ENCODE peak calls at places on chromosomes 12 and 14, in nine cellular contexts. One of them, this sample, is unnamed.

GRCh38 chr14:20848316-20848954 is 42.8 kb upstream of the RNASE3 start:
- DNase-seq in CD4-positive, alpha-beta memory T cell: no peak
- DNase-seq in A172: peak; percentile 51
- DNase-seq in stimulated activated CD8-positive, alpha-beta memory T cell treated with anti-CD3 and anti-CD28 coated beads, Interleukin-12 subunit alpha, Interleukin-12 subunit beta, amount 100 ng/mL, for 4 hours: no peak
- DNase-seq in GM23248: peak; percentile 77
- DNase-seq in C1 segment of cervical spinal cord: peak; percentile 12
- DNase-seq in activated CD4-positive, alpha-beta T cell treated with anti-CD3 and anti-CD28 coated beads, Interleukin-2, amount 10 ng/mL, durations not matched to agents 7 days and 5 days: no peak
- DNase-seq in glomerular endothelial cell: no peak
- DNase-seq in stimulated activated CD4-positive, alpha-beta T cell treated with anti-CD3 and anti-CD28 coated beads, Interleukin-2, amount 100 ng/mL, for 48 hours: no peak
- DNase-seq in this sample: peak; percentile 47

GRCh38 chr14:69985456-69985855 is 106.2 kb downstream of the SMOC1 start:
- DNase-seq in CD4-positive, alpha-beta memory T cell: no peak
- DNase-seq in A172: no peak
- DNase-seq in stimulated activated CD8-positive, alpha-beta memory T cell treated with anti-CD3 and anti-CD28 coated beads, Interleukin-12 subunit alpha, Interleukin-12 subunit beta, amount 100 ng/mL, for 4 hours: no peak
- DNase-seq in GM23248: peak; percentile 69
- DNase-seq in C1 segment of cervical spinal cord: no peak
- DNase-seq in activated CD4-positive, alpha-beta T cell treated with anti-CD3 and anti-CD28 coated beads, Interleukin-2, amount 10 ng/mL, durations not matched to agents 7 days and 5 days: no peak
- DNase-seq in glomerular endothelial cell: no peak
- DNase-seq in stimulated activated CD4-positive, alpha-beta T cell treated with anti-CD3 and anti-CD28 coated beads, Interleukin-2, amount 100 ng/mL, for 48 hours: no peak
- DNase-seq in this sample: no peak

GRCh38 chr12:126512916-126513913 is 1448.0 kb downstream of the AACS start:
- DNase-seq in CD4-positive, alpha-beta memory T cell: no peak
- DNase-seq in A172: no peak
- DNase-seq in stimulated activated CD8-positive, alpha-beta memory T cell treated with anti-CD3 and anti-CD28 coated beads, Interleukin-12 subunit alpha, Interleukin-12 subunit beta, amount 100 ng/mL, for 4 hours: no peak
- DNase-seq in GM23248: no peak
- DNase-seq in C1 segment of cervical spinal cord: no peak
- DNase-seq in activated CD4-positive, alpha-beta T cell treated with anti-CD3 and anti-CD28 coated beads, Interleukin-2, amount 10 ng/mL, durations not matched to agents 7 days and 5 days: no peak
- DNase-seq in glomerular endothelial cell: no peak
- DNase-seq in stimulated activated CD4-positive, alpha-beta T cell treated with anti-CD3 and anti-CD28 coated beads, Interleukin-2, amount 100 ng/mL, for 48 hours: no peak
- DNase-seq in this sample: no peak

GRCh38 chr12:18990866-18991265 is 138.7 kb upstream of the PLEKHA5 start:
- DNase-seq in CD4-positive, alpha-beta memory T cell: no peak
- DNase-seq in A172: no peak
- DNase-seq in stimulated activated CD8-positive, alpha-beta memory T cell treated with anti-CD3 and anti-CD28 coated beads, Interleukin-12 subunit alpha, Interleukin-12 subunit beta, amount 100 ng/mL, for 4 hours: no peak
- DNase-seq in GM23248: no peak
- DNase-seq in C1 segment of cervical spinal cord: no peak
- DNase-seq in activated CD4-positive, alpha-beta T cell treated with anti-CD3 and anti-CD28 coated beads, Interleukin-2, amount 10 ng/mL, durations not matched to agents 7 days and 5 days: no peak
- DNase-seq in glomerular endothelial cell: no peak
- DNase-seq in stimulated activated CD4-positive, alpha-beta T cell treated with anti-CD3 and anti-CD28 coated beads, Interleukin-2, amount 100 ng/mL, for 48 hours: no peak
- DNase-seq in this sample: no peak

GRCh38 chr14:104552738-104553125 is 26.8 kb upstream of the C14orf180 start:
- DNase-seq in CD4-positive, alpha-beta memory T cell: no peak
- DNase-seq in A172: no peak
- DNase-seq in stimulated activated CD8-positive, alpha-beta memory T cell treated with anti-CD3 and anti-CD28 coated beads, Interleukin-12 subunit alpha, Interleukin-12 subunit beta, amount 100 ng/mL, for 4 hours: no peak
- DNase-seq in GM23248: no peak
- DNase-seq in C1 segment of cervical spinal cord: no peak
- DNase-seq in activated CD4-positive, alpha-beta T cell treated with anti-CD3 and anti-CD28 coated beads, Interleukin-2, amount 10 ng/mL, durations not matched to agents 7 days and 5 days: no peak
- DNase-seq in glomerular endothelial cell: no peak
- DNase-seq in stimulated activated CD4-positive, alpha-beta T cell treated with anti-CD3 and anti-CD28 coated beads, Interleukin-2, amount 100 ng/mL, for 48 hours: no peak
- DNase-seq in this sample: no peak

GRCh38 chr12:94227066-94227465 is 78.7 kb downstream of the PLXNC1 start:
- DNase-seq in CD4-positive, alpha-beta memory T cell: no peak
- DNase-seq in A172: no peak
- DNase-seq in stimulated activated CD8-positive, alpha-beta memory T cell treated with anti-CD3 and anti-CD28 coated beads, Interleukin-12 subunit alpha, Interleukin-12 subunit beta, amount 100 ng/mL, for 4 hours: no peak
- DNase-seq in GM23248: no peak
- DNase-seq in C1 segment of cervical spinal cord: no peak
- DNase-seq in activated CD4-positive, alpha-beta T cell treated with anti-CD3 and anti-CD28 coated beads, Interleukin-2, amount 10 ng/mL, durations not matched to agents 7 days and 5 days: no peak
- DNase-seq in glomerular endothelial cell: no peak
- DNase-seq in stimulated activated CD4-positive, alpha-beta T cell treated with anti-CD3 and anti-CD28 coated beads, Interleukin-2, amount 100 ng/mL, for 48 hours: no peak
- DNase-seq in this sample: no peak

GRCh38 chr14:50668008-50668851 is at the start of gene SAV1:
- DNase-seq in CD4-positive, alpha-beta memory T cell: peak; percentile 48
- DNase-seq in A172: peak; percentile 74
- DNase-seq in stimulated activated CD8-positive, alpha-beta memory T cell treated with anti-CD3 and anti-CD28 coated beads, Interleukin-12 subunit alpha, Interleukin-12 subunit beta, amount 100 ng/mL, for 4 hours: peak; percentile 23
- DNase-seq in GM23248: peak; percentile 91
- DNase-seq in C1 segment of cervical spinal cord: peak; percentile 82
- DNase-seq in activated CD4-positive, alpha-beta T cell treated with anti-CD3 and anti-CD28 coated beads, Interleukin-2, amount 10 ng/mL, durations not matched to agents 7 days and 5 days: peak; percentile 35
- DNase-seq in glomerular endothelial cell: no peak
- DNase-seq in stimulated activated CD4-positive, alpha-beta T cell treated with anti-CD3 and anti-CD28 coated beads, Interleukin-2, amount 100 ng/mL, for 48 hours: peak; percentile 47
- DNase-seq in this sample: peak; percentile 80

GRCh38 chr14:35292770-35293561 is 784 bp downstream of the PSMA6 start:
- DNase-seq in CD4-positive, alpha-beta memory T cell: no peak
- DNase-seq in A172: no peak
- DNase-seq in stimulated activated CD8-positive, alpha-beta memory T cell treated with anti-CD3 and anti-CD28 coated beads, Interleukin-12 subunit alpha, Interleukin-12 subunit beta, amount 100 ng/mL, for 4 hours: no peak
- DNase-seq in GM23248: peak; percentile 48
- DNase-seq in C1 segment of cervical spinal cord: no peak
- DNase-seq in activated CD4-positive, alpha-beta T cell treated with anti-CD3 and anti-CD28 coated beads, Interleukin-2, amount 10 ng/mL, durations not matched to agents 7 days and 5 days: no peak
- DNase-seq in glomerular endothelial cell: no peak
- DNase-seq in stimulated activated CD4-positive, alpha-beta T cell treated with anti-CD3 and anti-CD28 coated beads, Interleukin-2, amount 100 ng/mL, for 48 hours: no peak
- DNase-seq in this sample: no peak

GRCh38 chr12:2161478-2161877 is 108.7 kb downstream of the CACNA1C start:
- DNase-seq in CD4-positive, alpha-beta memory T cell: no peak
- DNase-seq in A172: no peak
- DNase-seq in stimulated activated CD8-positive, alpha-beta memory T cell treated with anti-CD3 and anti-CD28 coated beads, Interleukin-12 subunit alpha, Interleukin-12 subunit beta, amount 100 ng/mL, for 4 hours: no peak
- DNase-seq in GM23248: peak; percentile 33
- DNase-seq in C1 segment of cervical spinal cord: no peak
- DNase-seq in activated CD4-positive, alpha-beta T cell treated with anti-CD3 and anti-CD28 coated beads, Interleukin-2, amount 10 ng/mL, durations not matched to agents 7 days and 5 days: no peak
- DNase-seq in glomerular endothelial cell: no peak
- DNase-seq in stimulated activated CD4-positive, alpha-beta T cell treated with anti-CD3 and anti-CD28 coated beads, Interleukin-2, amount 100 ng/mL, for 48 hours: no peak
- DNase-seq in this sample: no peak

GRCh38 chr14:79369359-79370332 is 841.7 kb downstream of the DIO2 start:
- DNase-seq in CD4-positive, alpha-beta memory T cell: no peak
- DNase-seq in A172: peak; percentile 93
- DNase-seq in stimulated activated CD8-positive, alpha-beta memory T cell treated with anti-CD3 and anti-CD28 coated beads, Interleukin-12 subunit alpha, Interleukin-12 subunit beta, amount 100 ng/mL, for 4 hours: no peak
- DNase-seq in GM23248: peak; percentile 56
- DNase-seq in C1 segment of cervical spinal cord: no peak
- DNase-seq in activated CD4-positive, alpha-beta T cell treated with anti-CD3 and anti-CD28 coated beads, Interleukin-2, amount 10 ng/mL, durations not matched to agents 7 days and 5 days: no peak
- DNase-seq in glomerular endothelial cell: peak; percentile 64
- DNase-seq in stimulated activated CD4-positive, alpha-beta T cell treated with anti-CD3 and anti-CD28 coated beads, Interleukin-2, amount 100 ng/mL, for 48 hours: no peak
- DNase-seq in this sample: no peak

GRCh38 chr14:101905614-101906013 is 58.8 kb upstream of the DYNC1H1 start:
- DNase-seq in CD4-positive, alpha-beta memory T cell: no peak
- DNase-seq in A172: no peak
- DNase-seq in stimulated activated CD8-positive, alpha-beta memory T cell treated with anti-CD3 and anti-CD28 coated beads, Interleukin-12 subunit alpha, Interleukin-12 subunit beta, amount 100 ng/mL, for 4 hours: no peak
- DNase-seq in GM23248: no peak
- DNase-seq in C1 segment of cervical spinal cord: no peak
- DNase-seq in activated CD4-positive, alpha-beta T cell treated with anti-CD3 and anti-CD28 coated beads, Interleukin-2, amount 10 ng/mL, durations not matched to agents 7 days and 5 days: no peak
- DNase-seq in glomerular endothelial cell: no peak
- DNase-seq in stimulated activated CD4-positive, alpha-beta T cell treated with anti-CD3 and anti-CD28 coated beads, Interleukin-2, amount 100 ng/mL, for 48 hours: no peak
- DNase-seq in this sample: no peak

GRCh38 chr14:56810341-56810740 is at the start of gene OTX2:
- DNase-seq in CD4-positive, alpha-beta memory T cell: no peak
- DNase-seq in A172: no peak
- DNase-seq in stimulated activated CD8-positive, alpha-beta memory T cell treated with anti-CD3 and anti-CD28 coated beads, Interleukin-12 subunit alpha, Interleukin-12 subunit beta, amount 100 ng/mL, for 4 hours: no peak
- DNase-seq in GM23248: no peak
- DNase-seq in C1 segment of cervical spinal cord: no peak
- DNase-seq in activated CD4-positive, alpha-beta T cell treated with anti-CD3 and anti-CD28 coated beads, Interleukin-2, amount 10 ng/mL, durations not matched to agents 7 days and 5 days: no peak
- DNase-seq in glomerular endothelial cell: no peak
- DNase-seq in stimulated activated CD4-positive, alpha-beta T cell treated with anti-CD3 and anti-CD28 coated beads, Interleukin-2, amount 100 ng/mL, for 48 hours: no peak
- DNase-seq in this sample: no peak

GRCh38 chr12:12608557-12608957 is 3.1 kb upstream of the CREBL2 start:
- DNase-seq in CD4-positive, alpha-beta memory T cell: no peak
- DNase-seq in A172: no peak
- DNase-seq in stimulated activated CD8-positive, alpha-beta memory T cell treated with anti-CD3 and anti-CD28 coated beads, Interleukin-12 subunit alpha, Interleukin-12 subunit beta, amount 100 ng/mL, for 4 hours: no peak
- DNase-seq in GM23248: no peak
- DNase-seq in C1 segment of cervical spinal cord: no peak
- DNase-seq in activated CD4-positive, alpha-beta T cell treated with anti-CD3 and anti-CD28 coated beads, Interleukin-2, amount 10 ng/mL, durations not matched to agents 7 days and 5 days: peak; percentile 16
- DNase-seq in glomerular endothelial cell: no peak
- DNase-seq in stimulated activated CD4-positive, alpha-beta T cell treated with anti-CD3 and anti-CD28 coated beads, Interleukin-2, amount 100 ng/mL, for 48 hours: no peak
- DNase-seq in this sample: no peak

GRCh38 chr14:31835049-31835448 is 242.1 kb upstream of the ARHGAP5 start:
- DNase-seq in CD4-positive, alpha-beta memory T cell: no peak
- DNase-seq in A172: no peak
- DNase-seq in stimulated activated CD8-positive, alpha-beta memory T cell treated with anti-CD3 and anti-CD28 coated beads, Interleukin-12 subunit alpha, Interleukin-12 subunit beta, amount 100 ng/mL, for 4 hours: no peak
- DNase-seq in GM23248: peak; percentile 25
- DNase-seq in C1 segment of cervical spinal cord: no peak
- DNase-seq in activated CD4-positive, alpha-beta T cell treated with anti-CD3 and anti-CD28 coated beads, Interleukin-2, amount 10 ng/mL, durations not matched to agents 7 days and 5 days: no peak
- DNase-seq in glomerular endothelial cell: no peak
- DNase-seq in stimulated activated CD4-positive, alpha-beta T cell treated with anti-CD3 and anti-CD28 coated beads, Interleukin-2, amount 100 ng/mL, for 48 hours: no peak
- DNase-seq in this sample: no peak

GRCh38 chr14:81246561-81247270 is 26.0 kb upstream of the GTF2A1 start:
- DNase-seq in CD4-positive, alpha-beta memory T cell: no peak
- DNase-seq in A172: no peak
- DNase-seq in stimulated activated CD8-positive, alpha-beta memory T cell treated with anti-CD3 and anti-CD28 coated beads, Interleukin-12 subunit alpha, Interleukin-12 subunit beta, amount 100 ng/mL, for 4 hours: no peak
- DNase-seq in GM23248: peak; percentile 81
- DNase-seq in C1 segment of cervical spinal cord: no peak
- DNase-seq in activated CD4-positive, alpha-beta T cell treated with anti-CD3 and anti-CD28 coated beads, Interleukin-2, amount 10 ng/mL, durations not matched to agents 7 days and 5 days: no peak
- DNase-seq in glomerular endothelial cell: no peak
- DNase-seq in stimulated activated CD4-positive, alpha-beta T cell treated with anti-CD3 and anti-CD28 coated beads, Interleukin-2, amount 100 ng/mL, for 48 hours: no peak
- DNase-seq in this sample: no peak

GRCh38 chr12:42786400-42786799 is 196.9 kb upstream of the PRICKLE1 start:
- DNase-seq in CD4-positive, alpha-beta memory T cell: no peak
- DNase-seq in A172: no peak
- DNase-seq in stimulated activated CD8-positive, alpha-beta memory T cell treated with anti-CD3 and anti-CD28 coated beads, Interleukin-12 subunit alpha, Interleukin-12 subunit beta, amount 100 ng/mL, for 4 hours: no peak
- DNase-seq in GM23248: peak; percentile 44
- DNase-seq in C1 segment of cervical spinal cord: no peak
- DNase-seq in activated CD4-positive, alpha-beta T cell treated with anti-CD3 and anti-CD28 coated beads, Interleukin-2, amount 10 ng/mL, durations not matched to agents 7 days and 5 days: no peak
- DNase-seq in glomerular endothelial cell: no peak
- DNase-seq in stimulated activated CD4-positive, alpha-beta T cell treated with anti-CD3 and anti-CD28 coated beads, Interleukin-2, amount 100 ng/mL, for 48 hours: no peak
- DNase-seq in this sample: no peak

GRCh38 chr14:33343016-33343415 is 404.3 kb downstream of the NPAS3 start:
- DNase-seq in CD4-positive, alpha-beta memory T cell: no peak
- DNase-seq in A172: peak; percentile 4
- DNase-seq in stimulated activated CD8-positive, alpha-beta memory T cell treated with anti-CD3 and anti-CD28 coated beads, Interleukin-12 subunit alpha, Interleukin-12 subunit beta, amount 100 ng/mL, for 4 hours: no peak
- DNase-seq in GM23248: peak; percentile 38
- DNase-seq in C1 segment of cervical spinal cord: no peak
- DNase-seq in activated CD4-positive, alpha-beta T cell treated with anti-CD3 and anti-CD28 coated beads, Interleukin-2, amount 10 ng/mL, durations not matched to agents 7 days and 5 days: no peak
- DNase-seq in glomerular endothelial cell: no peak
- DNase-seq in stimulated activated CD4-positive, alpha-beta T cell treated with anti-CD3 and anti-CD28 coated beads, Interleukin-2, amount 100 ng/mL, for 48 hours: no peak
- DNase-seq in this sample: no peak

GRCh38 chr14:104586832-104587620 is 7.5 kb downstream of the C14orf180 start:
- DNase-seq in CD4-positive, alpha-beta memory T cell: no peak
- DNase-seq in A172: no peak
- DNase-seq in stimulated activated CD8-positive, alpha-beta memory T cell treated with anti-CD3 and anti-CD28 coated beads, Interleukin-12 subunit alpha, Interleukin-12 subunit beta, amount 100 ng/mL, for 4 hours: no peak
- DNase-seq in GM23248: peak; percentile 39
- DNase-seq in C1 segment of cervical spinal cord: no peak
- DNase-seq in activated CD4-positive, alpha-beta T cell treated with anti-CD3 and anti-CD28 coated beads, Interleukin-2, amount 10 ng/mL, durations not matched to agents 7 days and 5 days: no peak
- DNase-seq in glomerular endothelial cell: no peak
- DNase-seq in stimulated activated CD4-positive, alpha-beta T cell treated with anti-CD3 and anti-CD28 coated beads, Interleukin-2, amount 100 ng/mL, for 48 hours: no peak
- DNase-seq in this sample: peak; percentile 83

GRCh38 chr14:67240168-67240932 is 885 bp upstream of the PALS1 start:
- DNase-seq in CD4-positive, alpha-beta memory T cell: no peak
- DNase-seq in A172: no peak
- DNase-seq in stimulated activated CD8-positive, alpha-beta memory T cell treated with anti-CD3 and anti-CD28 coated beads, Interleukin-12 subunit alpha, Interleukin-12 subunit beta, amount 100 ng/mL, for 4 hours: no peak
- DNase-seq in GM23248: peak; percentile 72
- DNase-seq in C1 segment of cervical spinal cord: peak; percentile 57
- DNase-seq in activated CD4-positive, alpha-beta T cell treated with anti-CD3 and anti-CD28 coated beads, Interleukin-2, amount 10 ng/mL, durations not matched to agents 7 days and 5 days: peak; percentile 36
- DNase-seq in glomerular endothelial cell: no peak
- DNase-seq in stimulated activated CD4-positive, alpha-beta T cell treated with anti-CD3 and anti-CD28 coated beads, Interleukin-2, amount 100 ng/mL, for 48 hours: peak; percentile 25
- DNase-seq in this sample: peak; percentile 76

GRCh38 chr14:61147369-61147897 is 133.7 kb downstream of the TMEM30B start:
- DNase-seq in CD4-positive, alpha-beta memory T cell: no peak
- DNase-seq in A172: peak; percentile 49
- DNase-seq in stimulated activated CD8-positive, alpha-beta memory T cell treated with anti-CD3 and anti-CD28 coated beads, Interleukin-12 subunit alpha, Interleukin-12 subunit beta, amount 100 ng/mL, for 4 hours: no peak
- DNase-seq in GM23248: no peak
- DNase-seq in C1 segment of cervical spinal cord: no peak
- DNase-seq in activated CD4-positive, alpha-beta T cell treated with anti-CD3 and anti-CD28 coated beads, Interleukin-2, amount 10 ng/mL, durations not matched to agents 7 days and 5 days: no peak
- DNase-seq in glomerular endothelial cell: no peak
- DNase-seq in stimulated activated CD4-positive, alpha-beta T cell treated with anti-CD3 and anti-CD28 coated beads, Interleukin-2, amount 100 ng/mL, for 48 hours: no peak
- DNase-seq in this sample: no peak

GRCh38 chr14:96051642-96052540 is 12.7 kb downstream of the C14orf132 start:
- DNase-seq in CD4-positive, alpha-beta memory T cell: no peak
- DNase-seq in A172: no peak
- DNase-seq in stimulated activated CD8-positive, alpha-beta memory T cell treated with anti-CD3 and anti-CD28 coated beads, Interleukin-12 subunit alpha, Interleukin-12 subunit beta, amount 100 ng/mL, for 4 hours: no peak
- DNase-seq in GM23248: no peak
- DNase-seq in C1 segment of cervical spinal cord: no peak
- DNase-seq in activated CD4-positive, alpha-beta T cell treated with anti-CD3 and anti-CD28 coated beads, Interleukin-2, amount 10 ng/mL, durations not matched to agents 7 days and 5 days: no peak
- DNase-seq in glomerular endothelial cell: no peak
- DNase-seq in stimulated activated CD4-positive, alpha-beta T cell treated with anti-CD3 and anti-CD28 coated beads, Interleukin-2, amount 100 ng/mL, for 48 hours: no peak
- DNase-seq in this sample: no peak

GRCh38 chr12:127677537-127678131 is 589.3 kb upstream of the TMEM132C start:
- DNase-seq in CD4-positive, alpha-beta memory T cell: peak; percentile 2
- DNase-seq in A172: peak; percentile 70
- DNase-seq in stimulated activated CD8-positive, alpha-beta memory T cell treated with anti-CD3 and anti-CD28 coated beads, Interleukin-12 subunit alpha, Interleukin-12 subunit beta, amount 100 ng/mL, for 4 hours: no peak
- DNase-seq in GM23248: peak; percentile 84
- DNase-seq in C1 segment of cervical spinal cord: peak; percentile 15
- DNase-seq in activated CD4-positive, alpha-beta T cell treated with anti-CD3 and anti-CD28 coated beads, Interleukin-2, amount 10 ng/mL, durations not matched to agents 7 days and 5 days: peak; percentile 56
- DNase-seq in glomerular endothelial cell: peak; percentile 3
- DNase-seq in stimulated activated CD4-positive, alpha-beta T cell treated with anti-CD3 and anti-CD28 coated beads, Interleukin-2, amount 100 ng/mL, for 48 hours: peak; percentile 29
- DNase-seq in this sample: no peak

GRCh38 chr14:95320076-95320895 is 578 bp upstream of the CLMN start:
- DNase-seq in CD4-positive, alpha-beta memory T cell: no peak
- DNase-seq in A172: no peak
- DNase-seq in stimulated activated CD8-positive, alpha-beta memory T cell treated with anti-CD3 and anti-CD28 coated beads, Interleukin-12 subunit alpha, Interleukin-12 subunit beta, amount 100 ng/mL, for 4 hours: no peak
- DNase-seq in GM23248: no peak
- DNase-seq in C1 segment of cervical spinal cord: no peak
- DNase-seq in activated CD4-positive, alpha-beta T cell treated with anti-CD3 and anti-CD28 coated beads, Interleukin-2, amount 10 ng/mL, durations not matched to agents 7 days and 5 days: no peak
- DNase-seq in glomerular endothelial cell: no peak
- DNase-seq in stimulated activated CD4-positive, alpha-beta T cell treated with anti-CD3 and anti-CD28 coated beads, Interleukin-2, amount 100 ng/mL, for 48 hours: no peak
- DNase-seq in this sample: peak; percentile 83

GRCh38 chr12:116126610-116127009 is 150.9 kb downstream of the MED13L start:
- DNase-seq in CD4-positive, alpha-beta memory T cell: no peak
- DNase-seq in A172: no peak
- DNase-seq in stimulated activated CD8-positive, alpha-beta memory T cell treated with anti-CD3 and anti-CD28 coated beads, Interleukin-12 subunit alpha, Interleukin-12 subunit beta, amount 100 ng/mL, for 4 hours: no peak
- DNase-seq in GM23248: peak; percentile 59
- DNase-seq in C1 segment of cervical spinal cord: no peak
- DNase-seq in activated CD4-positive, alpha-beta T cell treated with anti-CD3 and anti-CD28 coated beads, Interleukin-2, amount 10 ng/mL, durations not matched to agents 7 days and 5 days: no peak
- DNase-seq in glomerular endothelial cell: no peak
- DNase-seq in stimulated activated CD4-positive, alpha-beta T cell treated with anti-CD3 and anti-CD28 coated beads, Interleukin-2, amount 100 ng/mL, for 48 hours: no peak
- DNase-seq in this sample: no peak

GRCh38 chr12:121858662-121859572 is at the start of gene HPD:
- DNase-seq in CD4-positive, alpha-beta memory T cell: no peak
- DNase-seq in A172: peak; percentile 83
- DNase-seq in stimulated activated CD8-positive, alpha-beta memory T cell treated with anti-CD3 and anti-CD28 coated beads, Interleukin-12 subunit alpha, Interleukin-12 subunit beta, amount 100 ng/mL, for 4 hours: no peak
- DNase-seq in GM23248: peak; percentile 80
- DNase-seq in C1 segment of cervical spinal cord: no peak
- DNase-seq in activated CD4-positive, alpha-beta T cell treated with anti-CD3 and anti-CD28 coated beads, Interleukin-2, amount 10 ng/mL, durations not matched to agents 7 days and 5 days: no peak
- DNase-seq in glomerular endothelial cell: no peak
- DNase-seq in stimulated activated CD4-positive, alpha-beta T cell treated with anti-CD3 and anti-CD28 coated beads, Interleukin-2, amount 100 ng/mL, for 48 hours: no peak
- DNase-seq in this sample: no peak